ENCODE peak calls at places on chromosomes 1 and 21, in nine cellular contexts. T, S, I, G, Q, B, J, P and V are unnamed samples.

GRCh38 chr1:32878183-32878582 is 7.5 kb upstream of the FNDC5 start:
- DNase-seq in T (no peak), S (peak; percentile 56), I (no peak), G (peak; percentile 58), Q (no peak), B (no peak), J (no peak), P (no peak), V (no peak)

GRCh38 chr1:186977266-186977957 is 148.7 kb downstream of the PLA2G4A start:
- DNase-seq in T (no peak), S (no peak), I (no peak), G (no peak), Q (no peak), B (no peak), J (no peak), P (no peak), V (no peak)

GRCh38 chr1:8660455-8660854 is 157.0 kb downstream of the RERE start:
- DNase-seq in T (peak; percentile 74), S (no peak), I (peak; percentile 58), G (peak; percentile 21), Q (no peak), B (no peak), J (peak; percentile 16), P (no peak), V (no peak)

GRCh38 chr1:168379110-168379860 is 98.6 kb downstream of the TBX19 start:
- DNase-seq in T (no peak), S (peak; percentile 49), I (no peak), G (peak; percentile 57), Q (no peak), B (no peak), J (no peak), P (no peak), V (no peak)

GRCh38 chr1:2875677-2876531 is 74.4 kb upstream of the TTC34 start:
- DNase-seq in T (peak; percentile 49), S (no peak), I (no peak), G (no peak), Q (no peak), B (no peak), J (peak; percentile 24), P (no peak), V (no peak)

GRCh38 chr1:31230378-31230777 is 9.3 kb downstream of the NKAIN1 start:
- DNase-seq in T (no peak), S (no peak), I (no peak), G (no peak), Q (no peak), B (no peak), J (no peak), P (no peak), V (no peak)

GRCh38 chr1:18108313-18109057 is 887 bp downstream of the IGSF21 start:
- DNase-seq in T (no peak), S (no peak), I (no peak), G (no peak), Q (no peak), B (no peak), J (no peak), P (no peak), V (no peak)

GRCh38 chr1:189499736-189500135 is 977.9 kb downstream of the BRINP3 start:
- DNase-seq in T (no peak), S (no peak), I (no peak), G (no peak), Q (no peak), B (no peak), J (no peak), P (no peak), V (no peak)

GRCh38 chr1:88892146-88892877 is 945 bp upstream of the GTF2B start:
- DNase-seq in T (peak; percentile 68), S (peak; percentile 99), I (no peak), G (peak; percentile 73), Q (no peak), B (no peak), J (no peak), P (peak; percentile 16), V (peak; percentile 61)

GRCh38 chr1:198203434-198203833 is 46.6 kb downstream of the NEK7 start:
- DNase-seq in T (no peak), S (no peak), I (no peak), G (no peak), Q (no peak), B (no peak), J (no peak), P (no peak), V (no peak)

GRCh38 chr1:37861151-37861550 is 1.8 kb upstream of the MTF1 start:
- DNase-seq in T (no peak), S (no peak), I (no peak), G (peak; percentile 92), Q (no peak), B (no peak), J (no peak), P (no peak), V (no peak)

GRCh38 chr1:57632401-57632800 is 208.5 kb upstream of the DAB1 start:
- DNase-seq in T (no peak), S (no peak), I (no peak), G (no peak), Q (no peak), B (no peak), J (no peak), P (no peak), V (no peak)

GRCh38 chr1:170765712-170766330 is 101.9 kb downstream of the PRRX1 start:
- DNase-seq in T (no peak), S (no peak), I (peak; percentile 25), G (no peak), Q (no peak), B (no peak), J (no peak), P (no peak), V (no peak)

GRCh38 chr21:45499970-45500575 is 42.2 kb downstream of the SLC19A1 start:
- DNase-seq in T (no peak), S (no peak), I (no peak), G (no peak), Q (no peak), B (no peak), J (no peak), P (no peak), V (peak; percentile 12)

GRCh38 chr1:153616885-153617428 is 832 bp upstream of the S100A14 start:
- DNase-seq in T (no peak), S (no peak), I (no peak), G (no peak), Q (no peak), B (no peak), J (no peak), P (no peak), V (peak; percentile 40)

DNA sequence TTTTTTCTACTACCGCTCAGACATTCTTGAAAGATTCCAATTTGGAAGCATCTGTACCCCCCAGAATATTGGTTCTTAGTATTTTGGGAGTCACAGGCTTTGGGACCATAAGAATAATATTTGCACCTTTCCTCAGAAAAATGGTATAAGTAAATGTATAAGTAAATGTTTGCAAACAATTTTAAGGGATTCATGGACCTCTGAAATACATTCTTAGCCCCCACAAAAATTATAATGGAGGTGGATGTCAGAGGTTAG is 715 bp downstream of the SRP9 start:
- DNase-seq in T (no peak), S (no peak), I (no peak), G (no peak), Q (no peak), B (no peak), J (no peak), P (no peak), V (no peak)
- H3K4me1 ChIP-seq in T (peaks cover 19% of the 10 kb centered on the region), S (peaks cover 27% of the 10 kb centered on the region), I (peaks cover 23% of the 10 kb centered on the region), G (peaks cover 4% of the 10 kb centered on the region), Q (no peaks in the 10 kb centered on the region), B (peaks cover 2% of the 10 kb centered on the region), J (peaks cover 5% of the 10 kb centered on the region), P (peaks cover 62% of the 10 kb centered on the region), V (peaks cover 34% of the 10 kb centered on the region)

DNA sequence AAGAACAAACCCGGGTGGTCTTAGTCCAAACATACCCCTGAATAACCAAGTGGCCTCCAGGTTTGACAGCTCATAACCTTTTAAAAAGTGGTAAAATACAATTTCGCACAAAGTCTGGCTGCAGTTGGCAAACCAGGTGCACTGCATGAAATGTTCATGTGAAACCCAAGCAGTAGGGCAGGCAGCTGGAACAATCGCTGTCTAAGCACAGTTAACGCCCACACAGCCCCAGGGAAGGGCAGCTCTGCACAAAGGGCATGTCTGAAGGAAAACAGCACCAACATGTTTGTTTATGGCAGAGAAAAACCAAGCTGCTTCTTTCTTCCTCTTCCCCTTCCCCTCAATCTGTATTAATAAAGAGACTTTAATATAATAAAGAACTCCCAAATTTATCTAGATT is 49.5 kb downstream of the KIAA1614 start:
- DNase-seq in T (no peak), S (no peak), I (no peak), G (no peak), Q (no peak), B (peak; percentile 35), J (no peak), P (no peak), V (no peak)
- H3K4me3 ChIP-seq in T (no peak overlapping the region), S (no peak overlapping the region), I (no peak overlapping the region), G (no peak overlapping the region), Q (no peak overlapping the region), B (no peak overlapping the region), J (no peak overlapping the region), P (no peak overlapping the region), V (no peak overlapping the region)

GRCh38 chr1:235105051-235106043 is 23.3 kb downstream of the TOMM20 start:
- DNase-seq in T (no peak), S (no peak), I (no peak), G (no peak), Q (no peak), B (no peak), J (no peak), P (peak; percentile 37), V (no peak)

GRCh38 chr1:235108876-235109275 is 19.8 kb downstream of the TOMM20 start:
- DNase-seq in T (no peak), S (no peak), I (no peak), G (peak; percentile 98), Q (no peak), B (no peak), J (no peak), P (no peak), V (no peak)

GRCh38 chr1:235108185-235108593 is 20.4 kb downstream of the TOMM20 start:
- DNase-seq in T (no peak), S (no peak), I (no peak), G (peak; percentile 78), Q (no peak), B (no peak), J (no peak), P (no peak), V (no peak)

GRCh38 chr1:235107368-235108184 is 21.1 kb downstream of the TOMM20 start:
- DNase-seq in T (no peak), S (no peak), I (no peak), G (no peak), Q (no peak), B (no peak), J (no peak), P (no peak), V (no peak)

DNA sequence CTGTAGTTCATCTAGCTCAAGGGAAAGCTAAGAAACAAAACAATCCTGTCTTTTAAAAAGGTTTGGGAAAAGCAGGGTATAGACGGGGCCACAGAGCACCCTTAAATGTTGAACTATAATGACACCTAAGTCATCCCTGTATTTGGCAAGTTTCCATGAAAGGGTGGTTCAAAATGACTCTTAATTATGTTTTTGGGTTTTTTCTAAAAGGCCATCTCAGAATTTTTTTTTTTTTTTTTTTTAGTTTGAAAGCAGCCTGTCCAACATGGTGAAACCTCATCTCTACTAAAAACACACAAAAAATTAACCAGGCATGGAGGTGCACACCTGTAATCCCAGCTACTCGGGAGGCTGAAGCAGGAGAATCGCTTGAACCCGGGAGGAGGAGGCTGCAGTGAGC is 22.2 kb downstream of the TOMM20 start:
- DNase-seq in T (no peak), S (no peak), I (no peak), G (no peak), Q (no peak), B (no peak), J (no peak), P (no peak), V (no peak)
- H3K4me1 ChIP-seq in T (peaks cover 6% of the 10 kb centered on the region), S (no peaks in the 10 kb centered on the region), I (peaks cover 8% of the 10 kb centered on the region), G (no peaks in the 10 kb centered on the region), Q (no peaks in the 10 kb centered on the region), B (peaks cover 6% of the 10 kb centered on the region), J (no peaks in the 10 kb centered on the region), P (peaks cover 42% of the 10 kb centered on the region), V (peaks cover 6% of the 10 kb centered on the region)

GRCh38 chr1:64505232-64505943 is 35.5 kb downstream of the CACHD1 start:
- DNase-seq in T (peak; percentile 24), S (no peak), I (peak; percentile 68), G (no peak), Q (peak; percentile 63), B (peak; percentile 67), J (peak; percentile 56), P (no peak), V (peak; percentile 51)
- H3K4me3 ChIP-seq in T (peak overlapping the region; percentile 58), S (peak overlapping the region; percentile 58), I (peak overlapping the region; percentile 31), G (peak overlapping the region; percentile 55), Q (peak overlapping the region; percentile 28), B (peak overlapping the region; percentile 41), J (peak overlapping the region; percentile 48), P (no peak overlapping the region), V (peak overlapping the region; percentile 15)